ENCODE peak calls at places on chromosome 22, in ten cellular contexts. S is tibial artery, Z is mucosa of descending colon, E is fibroblast of mammary gland, K is fibroblast of the aortic adventitia, I is mammary epithelial cell, W is cardiac fibroblast, C is brain microvascular endothelial cell, N is choroid plexus epithelial cell, G is esophagus muscularis mucosa. A is an unnamed sample.
A peak's percentile ranks its signal among the peaks of the same experiment; 100 is the strongest.

GRCh38 chr22:43427296-43428004 is 15.6 kb downstream of the MPPED1 start:
- DNase-seq in C (no peak), E (no peak), S (no peak), I (no peak), N (no peak), K (no peak), Z (peak; percentile 33), W (no peak), G (no peak), A (no peak)

GRCh38 chr22:29224859-29225410 is 19.2 kb downstream of the EMID1 start:
- DNase-seq in E (no peak), N (no peak), I (no peak), W (no peak), S (no peak), C (no peak), G (no peak), Z (no peak), K (no peak), A (no peak)

GRCh38 chr22:19385221-19385906 is 46.2 kb downstream of the HIRA start:
- DNase-seq in N (no peak), Z (no peak), C (no peak), G (no peak), K (no peak), I (no peak), E (no peak), W (no peak), S (no peak), A (no peak)

GRCh38 chr22:41305646-41306045 is 4.3 kb downstream of the ZC3H7B start:
- DNase-seq in Z (no peak), S (no peak), W (peak; percentile 48), G (no peak), N (no peak), I (peak; percentile 74), K (peak; percentile 82), E (peak; percentile 89), C (no peak), A (no peak)

GRCh38 chr22:41998361-41999261 is at the start of gene WBP2NL:
- DNase-seq in K (peak; percentile 59), W (peak; percentile 82), S (peak; percentile 81), N (peak; percentile 81), E (peak; percentile 72), Z (peak; percentile 91), G (no peak), C (peak; percentile 58), I (peak; percentile 75), A (peak; percentile 75)

GRCh38 chr22:34055525-34056200 is 135.4 kb upstream of the LARGE1 start:
- DNase-seq in C (no peak), K (no peak), G (peak; percentile 53), E (no peak), W (no peak), S (no peak), Z (no peak), N (no peak), I (peak; percentile 60), A (no peak)

GRCh38 chr22:39488563-39489083 is 13.5 kb upstream of the MIEF1 start:
- DNase-seq in S (no peak), K (no peak), G (no peak), N (no peak), E (no peak), C (no peak), I (no peak), W (no peak), Z (no peak), A (no peak)

GRCh38 chr22:23180301-23180892 is at the start of gene BCR:
- DNase-seq in K (peak; percentile 57), N (peak; percentile 75), Z (peak; percentile 78), C (peak; percentile 17), W (peak; percentile 76), I (peak; percentile 64), S (peak; percentile 89), E (peak; percentile 51), G (no peak), A (peak; percentile 90)

GRCh38 chr22:25623310-25623734 is 58.8 kb downstream of the GRK3 start:
- DNase-seq in K (no peak), S (no peak), C (no peak), I (peak; percentile 39), G (peak; percentile 24), W (no peak), N (no peak), E (no peak), Z (no peak), A (no peak)

GRCh38 chr22:34308101-34308500 is 387.8 kb upstream of the LARGE1 start:
- DNase-seq in E (no peak), G (peak; percentile 39), W (no peak), C (no peak), Z (no peak), K (no peak), N (no peak), S (no peak), I (no peak), A (no peak)

GRCh38 chr22:17303840-17304779 is 65.2 kb upstream of the CECR2 start:
- DNase-seq in G (no peak), Z (no peak), C (no peak), N (no peak), E (no peak), I (no peak), S (no peak), W (no peak), K (no peak), A (no peak)

GRCh38 chr22:26674211-26675190 is 17.1 kb downstream of the MIAT start:
- DNase-seq in K (no peak), N (no peak), G (no peak), S (no peak), E (no peak), I (peak; percentile 29), W (no peak), Z (no peak), C (no peak), A (no peak)

GRCh38 chr22:28075260-28075981 is 156.4 kb upstream of the PITPNB start:
- DNase-seq in N (peak; percentile 72), W (peak; percentile 86), C (peak; percentile 86), Z (no peak), E (peak; percentile 91), S (no peak), G (no peak), I (peak; percentile 52), K (peak; percentile 84), A (no peak)

GRCh38 chr22:30459206-30460052 is 12.4 kb downstream of the SEC14L3 start:
- DNase-seq in G (no peak), S (no peak), E (peak; percentile 20), Z (no peak), W (peak; percentile 25), N (peak; percentile 39), I (peak; percentile 31), C (no peak), K (peak; percentile 26), A (no peak)

DNA sequence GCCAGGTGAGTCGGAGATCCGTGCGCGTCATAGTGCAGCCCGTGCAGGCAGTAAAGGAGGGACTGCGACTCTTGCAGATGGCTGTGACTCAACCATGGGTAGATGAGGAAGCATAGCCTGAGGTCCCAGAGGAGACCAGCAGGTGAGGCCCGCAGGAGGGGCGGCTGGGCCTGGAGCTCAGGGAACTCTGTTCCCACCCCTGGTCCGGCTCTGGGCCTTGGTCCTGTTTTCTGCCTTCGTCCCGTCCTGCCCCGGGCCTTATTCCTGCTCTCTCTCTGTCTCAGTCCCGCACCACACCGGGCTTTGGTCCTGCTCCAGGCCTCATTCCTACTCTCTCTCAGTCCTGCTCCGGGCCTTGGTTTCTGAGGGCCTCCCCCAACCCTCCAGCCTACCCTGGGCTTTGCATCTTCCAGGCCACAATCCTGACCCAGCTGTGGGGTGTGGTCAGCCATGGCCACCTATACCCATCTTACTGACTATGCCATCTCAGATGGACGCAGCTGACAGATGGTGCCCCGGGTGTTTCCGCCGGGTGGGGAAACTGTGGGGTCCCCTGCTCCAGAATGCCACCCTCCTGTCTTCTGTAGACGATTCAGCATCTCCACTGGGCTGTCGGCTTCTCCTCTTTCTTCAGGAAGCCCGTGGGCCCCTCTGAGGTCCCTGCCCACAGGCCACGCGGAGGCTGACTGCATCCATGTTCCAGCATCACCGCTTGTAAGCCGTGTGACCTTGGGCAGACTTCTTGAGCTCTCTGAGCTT is 1134.1 kb downstream of the BRD1 start:
- DNase-seq in C (no peak), W (no peak), I (no peak), Z (peak; percentile 19), E (no peak), G (no peak), K (no peak), S (no peak), N (no peak), A (no peak)
- TF ChIP-seq CTCF in C (no peak), W (no peak), I (no peak), Z (no peak), E (no peak), G (no peak), K (no peak), S (no peak), N (no peak), A (no peak)

DNA sequence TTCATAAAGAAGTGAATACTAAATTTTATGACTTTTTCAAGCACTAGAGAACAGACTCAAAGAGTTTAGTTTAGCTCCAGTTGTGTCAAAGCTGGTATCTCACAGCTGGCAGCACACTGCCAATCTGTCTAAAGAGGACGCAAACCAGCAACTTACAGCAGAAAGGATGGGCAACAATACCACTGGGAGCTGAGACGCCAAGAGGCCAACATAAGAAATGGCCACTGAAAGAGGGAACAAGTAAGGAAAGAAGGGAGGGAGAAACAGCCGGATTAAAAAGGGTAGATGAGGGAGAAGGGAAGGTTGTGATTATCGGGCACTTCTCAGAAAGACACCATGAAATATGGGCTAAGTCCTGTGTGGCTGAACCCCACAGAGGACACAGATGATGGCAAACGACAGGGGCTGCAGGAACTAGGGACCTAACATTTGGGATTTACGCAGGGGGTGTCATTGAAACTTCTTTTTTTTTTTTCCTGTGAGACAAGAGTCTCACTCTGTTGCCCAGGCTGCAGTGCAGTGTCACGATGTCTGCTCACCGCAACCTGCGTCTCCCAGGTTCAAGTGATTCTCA is 41.7 kb downstream of the SERPIND1 start:
- DNase-seq in C (no peak), Z (no peak), N (no peak), E (no peak), W (no peak), S (peak; percentile 17), K (no peak), G (no peak), I (no peak), A (no peak)
- TF ChIP-seq CTCF in C (no peak), Z (no peak), N (no peak), E (no peak), W (no peak), S (no peak), K (no peak), G (no peak), I (no peak), A (no peak)

DNA sequence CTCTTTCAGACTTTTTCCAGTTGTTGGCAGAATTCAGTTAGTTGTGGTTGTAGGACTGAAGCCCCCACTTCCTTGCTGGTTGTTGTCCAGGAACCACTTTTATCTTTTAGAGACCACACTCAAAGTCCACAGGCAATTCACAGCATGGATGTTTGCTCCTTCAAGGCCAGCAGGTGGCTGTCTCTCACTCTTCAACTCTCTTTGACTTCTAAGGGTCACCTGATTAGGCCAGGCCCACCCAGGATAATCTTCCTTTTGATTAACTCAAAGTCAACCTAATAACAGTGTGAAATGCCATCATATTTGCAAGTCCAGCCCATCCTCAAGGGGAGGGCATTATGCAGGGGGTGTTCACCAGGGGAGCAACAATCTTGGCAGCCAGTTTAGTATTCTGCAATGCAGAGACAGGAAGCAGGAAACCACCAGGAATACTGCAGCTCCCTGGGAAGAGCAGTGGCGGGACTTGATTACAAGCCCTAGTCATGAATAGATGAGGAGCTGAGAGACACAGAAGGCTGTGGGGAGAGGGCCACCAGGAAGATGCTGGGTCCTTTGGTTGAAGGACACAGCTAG is 52.4 kb downstream of the LRRC74B start:
- DNase-seq in G (no peak), E (peak; percentile 7), N (no peak), I (no peak), Z (no peak), C (no peak), K (no peak), W (peak; percentile 15), S (no peak), A (no peak)
- TF ChIP-seq CTCF in G (no peak), E (peak; percentile 15), N (peak; percentile 21), I (no peak), Z (no peak), C (peak; percentile 30), K (no peak), W (peak; percentile 6), S (no peak), A (no peak)

GRCh38 chr22:37982938-37983859 is 1.2 kb downstream of the SOX10 start:
- DNase-seq in N (no peak), G (no peak), S (no peak), Z (no peak), C (no peak), I (no peak), K (no peak), W (no peak), E (no peak), A (no peak)
- TF ChIP-seq CTCF in N (peak; percentile 40), G (peak; percentile 33), S (no peak), Z (no peak), C (peak; percentile 59), I (no peak), K (no peak), W (no peak), E (no peak), A (no peak)

A was measured in D721Med.